ENCODE peak calls at places on chromosomes 16 and 17, in four cellular contexts. L is A549, V is K562, A is HCT116. C is an unnamed sample.

GRCh38 chr16:68288252-68288650 is 22.5 kb downstream of the SLC7A6OS start:
- DNase-seq in L (no peak), V (no peak), A (no peak), C (no peak)

GRCh38 chr16:2497116-2497630 is 16.6 kb upstream of the ATP6V0C start:
- DNase-seq in L (no peak), V (peak), A (no peak), C (no peak)

GRCh38 chr16:86387461-86388440 is 122.6 kb upstream of the FOXF1 start:
- DNase-seq in L (peak), V (peak), A (peak), C (peak)

GRCh38 chr17:45114117-45114932 is 18.0 kb downstream of the PLCD3 start:
- DNase-seq in L (no peak), V (no peak), A (no peak), C (no peak)

GRCh38 chr17:16453493-16453851 is 38.1 kb downstream of the TRPV2 start:
- DNase-seq in L (no peak), V (no peak), A (no peak), C (no peak)

GRCh38 chr16:4882633-4883285 is 35.5 kb downstream of the UBN1 start:
- DNase-seq in L (no peak), V (peak), A (peak), C (no peak)

GRCh38 chr17:14198013-14198412 is 38.6 kb downstream of the CDRT15 start:
- DNase-seq in L (no peak), V (no peak), A (no peak), C (no peak)

GRCh38 chr17:9402590-9403199 is 172.9 kb downstream of the STX8 start:
- DNase-seq in L (peak), V (peak), A (peak), C (peak)

GRCh38 chr16:88965826-88966480 is 11.1 kb downstream of the CBFA2T3 start:
- DNase-seq in L (no peak), V (no peak), A (no peak), C (no peak)

GRCh38 chr16:29028457-29029167 is 43.8 kb downstream of the LAT start:
- DNase-seq in L (no peak), V (no peak), A (no peak), C (no peak)

GRCh38 chr17:44438634-44439033 is 49.2 kb upstream of the ITGA2B start:
- DNase-seq in L (no peak), V (no peak), A (no peak), C (no peak)

GRCh38 chr16:80936410-80936809 is 70.3 kb downstream of the CMC2 start:
- DNase-seq in L (no peak), V (no peak), A (no peak), C (no peak)

GRCh38 chr17:73293480-73293911 is 18.3 kb downstream of the CDC42EP4 start:
- DNase-seq in L (peak), V (no peak), A (peak), C (peak)

GRCh38 chr16:88784074-88784855 is 755 bp downstream of the PIEZO1 start:
- DNase-seq in L (peak), V (peak), A (no peak), C (peak)

GRCh38 chr17:44987194-44987882 is 19.2 kb upstream of the C1QL1 start:
- DNase-seq in L (no peak), V (no peak), A (no peak), C (no peak)

GRCh38 chr17:64134996-64135395 is 5.1 kb upstream of the ERN1 start:
- DNase-seq in L (no peak), V (no peak), A (no peak), C (no peak)

GRCh38 chr16:87463722-87464690 is 28.8 kb downstream of the ZCCHC14 start:
- DNase-seq in L (no peak), V (peak), A (no peak), C (peak)

GRCh38 chr17:65737451-65737850 is 176.0 kb upstream of the AXIN2 start:
- DNase-seq in L (no peak), V (no peak), A (no peak), C (no peak)

GRCh38 chr16:29994613-29995329 is 646 bp downstream of the HIRIP3 start:
- DNase-seq in L (no peak), V (peak), A (no peak), C (peak)

GRCh38 chr16:9040766-9041430 is 50.5 kb upstream of the HAPSTR1 start:
- DNase-seq in L (no peak), V (no peak), A (no peak), C (no peak)

GRCh38 chr16:9046667-9047055 is 44.8 kb upstream of the HAPSTR1 start:
- DNase-seq in L (no peak), V (no peak), A (no peak), C (no peak)

GRCh38 chr16:9042533-9042932 is 48.9 kb upstream of the HAPSTR1 start:
- DNase-seq in L (no peak), V (no peak), A (no peak), C (no peak)

GRCh38 chr16:9039208-9039607 is 52.2 kb upstream of the HAPSTR1 start:
- DNase-seq in L (peak), V (peak), A (no peak), C (peak)

DNA sequence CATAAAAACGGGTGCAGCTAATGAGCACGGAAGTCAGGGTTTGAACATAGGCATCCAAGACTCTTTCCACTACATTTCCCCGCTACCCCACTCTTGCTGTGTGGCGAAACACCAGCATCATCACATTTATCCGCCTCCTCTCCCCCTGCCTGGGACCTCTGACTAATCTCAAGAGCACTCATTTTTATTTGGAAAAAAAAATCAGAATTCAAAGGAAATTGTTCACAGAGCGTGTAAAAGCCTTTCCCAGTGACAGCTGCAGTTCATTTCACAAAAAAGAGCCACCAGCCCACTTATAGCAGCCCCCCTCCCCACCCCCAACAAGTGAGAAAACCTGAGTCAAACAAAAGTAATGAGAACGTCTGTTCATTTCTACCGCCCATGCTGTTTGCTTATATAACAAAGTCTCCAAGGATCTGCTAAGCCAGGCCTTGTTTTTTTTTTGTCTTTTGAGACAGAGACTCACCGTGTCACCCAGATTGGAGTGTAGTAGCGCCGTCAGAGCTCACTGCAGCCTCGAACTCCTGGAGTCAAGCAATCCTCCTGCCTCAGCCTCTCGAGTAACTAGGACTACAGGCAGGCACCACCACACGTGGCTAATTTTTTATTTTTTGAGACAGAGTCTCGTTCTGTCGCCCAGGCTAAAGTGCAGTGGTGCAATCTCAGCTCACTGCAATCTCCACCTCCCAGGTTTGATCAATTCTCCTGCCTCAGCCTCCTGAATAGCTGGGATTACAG is 48.3 kb upstream of the HAPSTR1 start:
- DNase-seq in L (no peak), V (no peak), A (no peak), C (no peak)
- TF ChIP-seq MAX in L (no peak), V (no peak), A (no peak), C (no peak)

GRCh38 chr17:78214016-78214705 is at the start of gene BIRC5:
- DNase-seq in L (peak), V (peak), A (peak), C (peak)
- TF ChIP-seq CTCF in L (no peak), V (no peak), A (no peak), C (no peak)

DNA sequence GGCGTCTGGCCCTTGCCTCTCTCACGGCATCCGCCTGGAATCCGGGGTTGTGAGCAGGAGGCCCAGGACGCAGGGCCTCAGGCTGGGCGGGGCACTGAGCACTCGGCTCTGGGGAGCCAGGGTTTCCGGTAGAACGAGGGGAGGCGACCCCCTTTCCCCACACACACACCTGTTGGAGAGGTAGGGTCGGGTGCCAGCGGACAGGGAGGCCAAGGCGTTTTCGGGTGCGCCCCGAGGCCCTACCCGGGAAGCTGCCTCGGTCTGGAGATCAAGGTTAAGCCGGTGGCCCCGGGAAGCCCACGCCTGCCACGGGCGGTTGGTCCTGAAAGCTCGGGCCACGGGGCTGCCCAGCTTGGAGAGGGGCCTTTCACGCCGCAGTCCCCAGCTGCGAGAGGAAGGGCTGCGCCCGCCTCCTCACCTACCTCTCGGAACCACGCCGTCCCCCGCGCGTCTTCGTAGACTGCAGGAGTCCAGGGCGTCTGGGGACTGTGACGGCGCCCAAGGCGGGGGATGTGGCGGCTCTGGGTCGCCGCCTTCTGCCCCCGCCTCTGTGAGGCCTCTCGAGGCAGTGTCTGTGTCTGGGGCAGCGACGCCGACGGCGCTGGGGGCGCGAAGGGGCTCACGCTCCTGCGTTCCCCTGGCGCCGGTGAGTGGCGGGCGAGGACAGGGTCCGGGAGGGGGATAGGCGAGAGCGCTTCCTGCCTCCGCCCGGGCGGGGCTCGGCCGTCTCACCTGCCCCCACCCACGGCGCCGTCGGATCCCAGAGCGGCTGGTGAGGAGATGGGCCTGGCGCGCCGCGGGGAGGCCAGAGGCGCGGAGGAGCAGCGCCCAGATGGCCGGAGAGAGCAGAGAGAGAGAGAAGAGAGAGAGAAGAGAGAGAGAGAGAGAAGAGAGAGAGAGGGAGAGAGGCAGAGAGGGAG is 20.3 kb upstream of the HOXB9 start:
- DNase-seq in L (peak), V (peak), A (peak), C (peak)
- TF ChIP-seq POLR2A in L (peak), V (peak), A (no peak), C (no peak)

GRCh38 chr16:17304124-17304813 is 166.5 kb downstream of the XYLT1 start:
- DNase-seq in L (no peak), V (no peak), A (peak), C (no peak)
- TF ChIP-seq MAX in L (no peak), V (no peak), A (peak), C (no peak)

GRCh38 chr16:401468-402348 is at the start of gene DECR2:
- DNase-seq in L (peak), V (peak), A (no peak), C (peak)
- TF ChIP-seq CTCF in L (peak), V (peak), A (no peak), C (peak)

DNA sequence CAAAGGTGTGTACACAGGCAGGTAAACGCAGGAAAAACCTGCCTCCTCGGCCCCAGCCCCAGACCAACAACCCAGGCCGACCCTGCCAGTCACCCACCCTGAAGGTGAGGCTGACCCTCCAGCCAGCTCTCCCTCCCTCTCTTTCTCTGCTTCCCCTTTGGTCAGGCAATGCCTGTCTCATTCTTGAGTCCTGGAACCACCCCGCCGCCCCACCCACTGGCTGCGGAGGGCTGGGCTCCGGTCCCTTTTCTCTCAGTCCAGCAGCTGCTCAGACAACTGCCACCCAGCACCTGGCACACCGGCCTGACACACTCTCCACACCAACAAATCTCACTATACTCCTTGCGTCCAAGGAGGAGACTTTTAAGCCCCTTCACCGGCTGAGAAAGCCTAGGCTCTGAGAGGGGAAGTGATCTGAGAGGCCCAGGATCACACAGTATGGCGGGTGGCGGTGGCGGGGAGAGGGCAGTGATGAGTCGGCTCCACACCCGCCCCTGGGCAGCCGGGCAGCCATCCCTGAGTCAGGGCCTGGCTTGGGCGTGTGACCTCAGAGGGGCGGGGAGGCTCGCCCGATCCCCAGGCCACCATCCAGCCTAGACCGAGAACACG is 687 bp downstream of the FLII start:
- DNase-seq in L (peak), V (peak), A (no peak), C (peak)
- TF ChIP-seq POLR2A in L (no peak), V (peak), A (no peak), C (no peak)

DNA sequence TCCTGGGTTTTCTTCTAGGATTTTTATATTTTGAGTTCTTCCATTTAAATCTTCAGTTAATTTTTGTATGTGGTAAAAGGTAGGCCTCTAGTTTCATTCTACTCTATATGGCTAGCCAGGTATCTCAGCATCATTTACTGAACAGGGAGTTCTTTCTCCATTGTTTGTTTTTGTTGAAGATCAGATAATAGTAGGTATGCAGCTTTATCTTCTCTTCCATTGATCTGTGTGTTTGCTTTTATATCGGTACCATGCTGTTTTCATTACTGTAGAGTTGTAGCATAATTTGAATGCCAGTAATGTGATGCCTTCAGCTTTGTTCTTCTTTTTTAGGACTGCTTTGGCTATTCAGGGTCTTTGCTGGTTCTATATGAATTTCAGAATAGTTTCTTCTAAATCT is 77.3 kb downstream of the USP22 start:
- DNase-seq in L (no peak), V (no peak), A (no peak), C (no peak)
- TF ChIP-seq MAX in L (no peak), V (no peak), A (no peak), C (no peak)

DNA sequence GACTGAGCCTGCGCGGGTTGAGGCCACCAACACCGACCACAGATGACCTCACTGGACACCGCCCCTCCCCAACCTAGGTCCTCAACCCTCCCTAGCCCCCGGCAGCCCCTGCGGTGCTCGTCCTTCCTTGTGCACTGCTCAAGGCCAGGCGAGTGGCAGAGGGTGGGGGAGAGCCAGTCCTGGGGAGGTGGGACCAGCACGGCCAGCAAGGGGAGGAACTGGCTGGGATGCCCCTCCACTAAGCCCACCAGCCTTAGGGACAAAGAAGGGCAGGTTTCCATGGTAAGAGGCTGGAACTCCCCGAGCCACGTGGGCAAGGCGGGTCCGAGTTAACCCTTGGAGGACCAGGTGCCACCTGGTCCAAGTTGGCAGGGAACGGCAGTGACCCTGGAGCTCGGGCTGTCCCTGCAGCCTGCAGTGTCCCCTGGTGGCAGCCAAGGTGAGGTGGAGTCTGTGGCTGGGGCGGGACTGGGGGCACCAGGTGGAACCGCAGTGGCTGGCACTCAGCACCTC is 9.2 kb downstream of the FSCN2 start:
- DNase-seq in L (peak), V (no peak), A (peak), C (peak)
- TF ChIP-seq CTCF in L (peak), V (peak), A (peak), C (peak)

GRCh38 chr17:80477647-80478478 is 1.5 kb upstream of the NPTX1 start:
- DNase-seq in L (peak), V (peak), A (no peak), C (peak)

GRCh38 chr17:80476877-80477646 is 655 bp upstream of the NPTX1 start:
- DNase-seq in L (peak), V (no peak), A (no peak), C (peak)

GRCh38 chr17:80474933-80475915 is 1.2 kb downstream of the NPTX1 start:
- DNase-seq in L (peak), V (no peak), A (no peak), C (peak)

GRCh38 chr17:80474231-80474932 is 2.0 kb downstream of the NPTX1 start:
- DNase-seq in L (peak), V (peak), A (peak), C (peak)

GRCh38 chr17:80475949-80476876 is at the start of gene NPTX1:
- DNase-seq in L (peak), V (no peak), A (no peak), C (no peak)
- TF ChIP-seq POLR2A in L (peak), V (no peak), A (no peak), C (no peak)

C was measured in NB4.